ENCODE peak calls at places on chromosome 14, in four cellular contexts. S is RPMI7951; X is NB4; T is stimulated activated CD8-positive, alpha-beta memory T cell treated with anti-CD3 and anti-CD28 coated beads, Interleukin-15, amount 100 ng/mL, for 1 hour. A is an unnamed sample.

GRCh38 chr14:102579696-102580551 is 12.5 kb upstream of the RCOR1 start:
- DNase-seq in X (peak; percentile 43), T (no peak), S (peak; percentile 67), A (no peak)

GRCh38 chr14:106442857-106443256 is 916.5 kb downstream of the TMEM121 start:
- DNase-seq in X (peak; percentile 8), S (no peak), T (no peak), A (no peak)

GRCh38 chr14:89720741-89721315 is 233.7 kb downstream of the EFCAB11 start:
- DNase-seq in S (no peak), X (peak; percentile 91), T (peak; percentile 28), A (peak; percentile 23)

GRCh38 chr14:64706552-64707193 is 2.4 kb downstream of the PLEKHG3 start:
- DNase-seq in S (no peak), T (no peak), X (no peak), A (peak; percentile 72)

GRCh38 chr14:34361504-34362011 is 100.5 kb downstream of the SPTSSA start:
- DNase-seq in S (peak; percentile 21), X (no peak), T (no peak), A (no peak)

GRCh38 chr14:29930283-29930682 is 2.6 kb upstream of the PRKD1 start:
- DNase-seq in X (no peak), T (no peak), S (peak; percentile 62), A (no peak)

GRCh38 chr14:80544366-80544765 is 333.1 kb upstream of the DIO2 start:
- DNase-seq in S (no peak), T (no peak), X (no peak), A (no peak)

GRCh38 chr14:34450542-34450915 is 11.5 kb downstream of the SPTSSA start:
- DNase-seq in S (no peak), X (no peak), T (no peak), A (no peak)

GRCh38 chr14:90019824-90020523 is 41.8 kb upstream of the KCNK13 start:
- DNase-seq in T (no peak), S (peak; percentile 1), X (no peak), A (no peak)